ENCODE peak calls at places on chromosomes 5 and 9, in six cellular contexts. One of them, this sample, is unnamed. For H3K9me3, the result is how much of the 10 kb centered on the place peaks cover.

GRCh38 chr9:21812945-21813568 is 10.6 kb downstream of the MTAP start:
- DNase-seq in CD4-positive, alpha-beta memory T cell: peak
- DNase-seq in thoracic aorta: no peak
- DNase-seq in aorta: peak
- DNase-seq in tibial artery: peak
- DNase-seq in tibial nerve: peak
- DNase-seq in this sample: peak

GRCh38 chr5:24110019-24110615 is 534.7 kb downstream of the CDH10 start:
- DNase-seq in CD4-positive, alpha-beta memory T cell: no peak
- DNase-seq in thoracic aorta: no peak
- DNase-seq in aorta: no peak
- DNase-seq in tibial artery: no peak
- DNase-seq in tibial nerve: no peak
- DNase-seq in this sample: no peak

GRCh38 chr5:129019401-129019908 is 54.2 kb downstream of the SLC27A6 start:
- DNase-seq in tibial artery: no peak
- DNase-seq in aorta: no peak
- DNase-seq in CD4-positive, alpha-beta memory T cell: no peak
- DNase-seq in tibial nerve: no peak
- DNase-seq in thoracic aorta: no peak
- DNase-seq in this sample: no peak

GRCh38 chr5:124180523-124181461 is 565.6 kb downstream of the ZNF608 start:
- DNase-seq in CD4-positive, alpha-beta memory T cell: no peak
- DNase-seq in aorta: no peak
- DNase-seq in tibial nerve: no peak
- DNase-seq in thoracic aorta: no peak
- DNase-seq in tibial artery: no peak
- DNase-seq in this sample: no peak

GRCh38 chr9:87763286-87763685 is 37.4 kb downstream of the CTSL start:
- DNase-seq in tibial artery: no peak
- DNase-seq in thoracic aorta: no peak
- DNase-seq in tibial nerve: no peak
- DNase-seq in CD4-positive, alpha-beta memory T cell: no peak
- DNase-seq in aorta: no peak
- DNase-seq in this sample: no peak

GRCh38 chr9:88215181-88216131 is 77.2 kb upstream of the SPATA31C2 start:
- DNase-seq in aorta: no peak
- DNase-seq in tibial nerve: no peak
- DNase-seq in tibial artery: no peak
- DNase-seq in thoracic aorta: no peak
- DNase-seq in CD4-positive, alpha-beta memory T cell: no peak
- DNase-seq in this sample: no peak

GRCh38 chr9:113544001-113544340 is 80.4 kb downstream of the RGS3 start:
- DNase-seq in tibial nerve: no peak
- DNase-seq in aorta: no peak
- DNase-seq in CD4-positive, alpha-beta memory T cell: no peak
- DNase-seq in tibial artery: peak
- DNase-seq in thoracic aorta: no peak
- DNase-seq in this sample: no peak

GRCh38 chr5:79947486-79948023 is 43.5 kb downstream of the MTX3 start:
- DNase-seq in aorta: no peak
- DNase-seq in tibial nerve: no peak
- DNase-seq in thoracic aorta: no peak
- DNase-seq in CD4-positive, alpha-beta memory T cell: no peak
- DNase-seq in tibial artery: no peak
- DNase-seq in this sample: no peak

GRCh38 chr5:127838661-127839060 is 135.5 kb downstream of the CCDC192 start:
- DNase-seq in aorta: no peak
- DNase-seq in thoracic aorta: no peak
- DNase-seq in CD4-positive, alpha-beta memory T cell: no peak
- DNase-seq in tibial nerve: no peak
- DNase-seq in tibial artery: no peak
- DNase-seq in this sample: no peak

GRCh38 chr9:5622019-5622418 is 6.9 kb upstream of the RIC1 start:
- DNase-seq in tibial nerve: no peak
- DNase-seq in CD4-positive, alpha-beta memory T cell: no peak
- DNase-seq in thoracic aorta: no peak
- DNase-seq in tibial artery: no peak
- DNase-seq in aorta: no peak
- DNase-seq in this sample: no peak

GRCh38 chr5:12614608-12615007 is 710.4 kb upstream of the CTNND2 start:
- DNase-seq in aorta: no peak
- DNase-seq in CD4-positive, alpha-beta memory T cell: no peak
- DNase-seq in tibial artery: no peak
- DNase-seq in tibial nerve: no peak
- DNase-seq in thoracic aorta: no peak
- DNase-seq in this sample: no peak
- H3K9me3 ChIP-seq in aorta: under half
- H3K9me3 ChIP-seq in CD4-positive, alpha-beta memory T cell: under half
- H3K9me3 ChIP-seq in tibial artery: under half
- H3K9me3 ChIP-seq in tibial nerve: under half
- H3K9me3 ChIP-seq in thoracic aorta: under half
- H3K9me3 ChIP-seq in this sample: under half

GRCh38 chr5:77767301-77767700 is 8.8 kb downstream of the TBCA start:
- DNase-seq in tibial nerve: no peak
- DNase-seq in aorta: no peak
- DNase-seq in tibial artery: no peak
- DNase-seq in thoracic aorta: no peak
- DNase-seq in CD4-positive, alpha-beta memory T cell: no peak
- DNase-seq in this sample: no peak
- H3K9me3 ChIP-seq in tibial nerve: under half
- H3K9me3 ChIP-seq in aorta: under half
- H3K9me3 ChIP-seq in tibial artery: under half
- H3K9me3 ChIP-seq in thoracic aorta: under half
- H3K9me3 ChIP-seq in CD4-positive, alpha-beta memory T cell: under half
- H3K9me3 ChIP-seq in this sample: under half

DNA sequence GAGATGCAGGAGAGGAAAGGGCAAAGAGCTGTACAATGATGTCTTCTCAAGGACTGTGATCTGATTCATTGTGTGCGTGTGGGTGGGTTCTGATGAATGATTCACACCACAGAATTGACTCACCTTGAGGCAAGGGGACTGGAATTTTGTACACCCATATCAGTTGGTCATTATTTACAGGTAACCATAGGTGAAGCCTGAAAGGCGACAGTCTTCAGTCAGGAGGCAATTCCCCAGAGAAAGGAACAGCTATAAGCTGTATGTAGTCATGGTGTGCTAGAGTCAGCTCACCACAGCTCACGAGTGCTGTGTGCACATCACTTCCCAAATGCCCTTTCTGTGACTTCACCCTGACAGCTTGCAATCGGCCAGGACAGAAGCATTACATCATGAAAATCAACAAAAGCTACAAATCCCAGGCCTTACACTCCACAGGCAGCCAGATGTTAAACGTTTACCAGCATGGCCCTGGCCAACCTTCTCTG is 87.6 kb upstream of the RPS23 start:
- DNase-seq in thoracic aorta: no peak
- DNase-seq in aorta: no peak
- DNase-seq in tibial nerve: no peak
- DNase-seq in CD4-positive, alpha-beta memory T cell: no peak
- DNase-seq in tibial artery: no peak
- DNase-seq in this sample: no peak
- H3K9me3 ChIP-seq in thoracic aorta: under half
- H3K9me3 ChIP-seq in aorta: under half
- H3K9me3 ChIP-seq in tibial nerve: under half
- H3K9me3 ChIP-seq in CD4-positive, alpha-beta memory T cell: under half
- H3K9me3 ChIP-seq in tibial artery: under half
- H3K9me3 ChIP-seq in this sample: under half

GRCh38 chr5:141355641-141356040 is 820 bp downstream of the PCDHGA4 start:
- DNase-seq in tibial nerve: no peak
- DNase-seq in thoracic aorta: no peak
- DNase-seq in aorta: peak
- DNase-seq in CD4-positive, alpha-beta memory T cell: no peak
- DNase-seq in tibial artery: no peak
- DNase-seq in this sample: no peak

GRCh38 chr5:141359790-141360426 is at the start of gene PCDHGB2:
- DNase-seq in aorta: peak
- DNase-seq in thoracic aorta: no peak
- DNase-seq in tibial artery: no peak
- DNase-seq in tibial nerve: no peak
- DNase-seq in CD4-positive, alpha-beta memory T cell: no peak
- DNase-seq in this sample: no peak

GRCh38 chr5:141356133-141356532 is 1.3 kb downstream of the PCDHGA4 start:
- DNase-seq in CD4-positive, alpha-beta memory T cell: no peak
- DNase-seq in aorta: no peak
- DNase-seq in tibial artery: no peak
- DNase-seq in thoracic aorta: no peak
- DNase-seq in tibial nerve: no peak
- DNase-seq in this sample: no peak

GRCh38 chr5:141354900-141355469 is at the start of gene PCDHGA4:
- DNase-seq in tibial nerve: no peak
- DNase-seq in CD4-positive, alpha-beta memory T cell: no peak
- DNase-seq in tibial artery: no peak
- DNase-seq in thoracic aorta: no peak
- DNase-seq in aorta: peak
- DNase-seq in this sample: no peak

DNA sequence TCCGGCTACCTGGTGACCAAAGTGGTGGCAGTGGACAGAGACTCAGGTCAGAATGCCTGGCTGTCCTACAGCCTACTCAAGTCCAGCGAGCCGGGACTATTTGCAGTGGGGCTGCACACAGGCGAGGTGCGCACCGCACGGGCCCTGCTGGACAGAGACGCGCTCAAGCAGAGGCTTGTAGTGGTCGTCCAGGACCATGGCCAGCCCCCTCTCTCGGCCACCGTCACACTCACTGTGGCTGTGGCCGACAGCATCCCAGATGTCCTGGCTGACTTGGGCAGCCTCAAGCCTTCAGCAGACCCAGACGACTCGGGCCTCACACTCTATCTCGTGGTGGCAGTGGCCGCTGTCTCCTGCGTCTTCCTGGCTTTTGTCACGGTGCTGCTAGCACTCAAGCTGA is 2.1 kb downstream of the PCDHGA4 start:
- DNase-seq in tibial nerve: no peak
- DNase-seq in aorta: no peak
- DNase-seq in CD4-positive, alpha-beta memory T cell: no peak
- DNase-seq in tibial artery: no peak
- DNase-seq in thoracic aorta: no peak
- DNase-seq in this sample: no peak
- H3K9me3 ChIP-seq in tibial nerve: half or more
- H3K9me3 ChIP-seq in aorta: under half
- H3K9me3 ChIP-seq in CD4-positive, alpha-beta memory T cell: under half
- H3K9me3 ChIP-seq in tibial artery: under half
- H3K9me3 ChIP-seq in thoracic aorta: half or more
- H3K9me3 ChIP-seq in this sample: under half

DNA sequence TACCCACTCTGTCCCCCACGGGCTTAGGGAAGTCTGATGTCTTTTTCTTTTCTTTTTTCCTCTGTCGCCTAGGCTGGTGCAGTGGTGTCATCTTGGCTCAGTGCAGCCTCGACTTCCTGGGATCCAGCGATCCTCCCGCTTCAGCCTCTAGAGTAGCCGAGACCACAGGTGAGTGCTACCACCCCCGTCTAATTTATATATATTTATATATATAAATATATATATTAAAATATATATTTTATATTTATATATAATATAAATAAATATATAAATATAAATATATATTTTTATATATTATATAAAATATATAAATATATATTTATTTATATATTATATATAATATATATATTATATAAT is 3.3 kb upstream of the ANXA2R start:
- DNase-seq in tibial nerve: no peak
- DNase-seq in tibial artery: no peak
- DNase-seq in CD4-positive, alpha-beta memory T cell: no peak
- DNase-seq in thoracic aorta: no peak
- DNase-seq in aorta: no peak
- DNase-seq in this sample: no peak
- H3K9me3 ChIP-seq in tibial nerve: under half
- H3K9me3 ChIP-seq in tibial artery: under half
- H3K9me3 ChIP-seq in CD4-positive, alpha-beta memory T cell: under half
- H3K9me3 ChIP-seq in thoracic aorta: under half
- H3K9me3 ChIP-seq in aorta: under half
- H3K9me3 ChIP-seq in this sample: under half

GRCh38 chr9:23914431-23915003 is 88.5 kb upstream of the ELAVL2 start:
- DNase-seq in aorta: no peak
- DNase-seq in CD4-positive, alpha-beta memory T cell: no peak
- DNase-seq in tibial nerve: no peak
- DNase-seq in tibial artery: no peak
- DNase-seq in thoracic aorta: no peak
- DNase-seq in this sample: peak
- H3K9me3 ChIP-seq in aorta: under half
- H3K9me3 ChIP-seq in CD4-positive, alpha-beta memory T cell: under half
- H3K9me3 ChIP-seq in tibial nerve: under half
- H3K9me3 ChIP-seq in tibial artery: under half
- H3K9me3 ChIP-seq in thoracic aorta: under half
- H3K9me3 ChIP-seq in this sample: under half

This sample was measured in T-helper 17 cell.